ENCODE peak calls at places on chromosomes 1 and 21, in six cellular contexts. Z is SK-N-SH, C is hepatocyte, Q is lower lobe of right lung, T is endodermal cell, V is bronchial epithelial cell. N is an unnamed sample.

GRCh38 chr1:71745326-71745725 is 537.0 kb downstream of the NEGR1 start:
- DNase-seq in Z (no peak), C (no peak), Q (no peak), T (no peak), V (no peak), N (no peak)

GRCh38 chr1:151476083-151476482 is 16.8 kb upstream of the POGZ start:
- DNase-seq in Z (no peak), C (no peak), Q (no peak), T (peak; percentile 50), V (no peak), N (no peak)

GRCh38 chr1:19384113-19384512 is 72.0 kb downstream of the SLC66A1 start:
- DNase-seq in Z (peak; percentile 75), C (peak; percentile 77), Q (no peak), T (no peak), V (no peak), N (peak; percentile 41)

GRCh38 chr1:176466514-176466913 is 3.5 kb downstream of the PAPPA2 start:
- DNase-seq in Z (peak; percentile 21), C (peak; percentile 41), Q (no peak), T (peak; percentile 78), V (no peak), N (no peak)

GRCh38 chr21:43262427-43262826 is 93.6 kb downstream of the CRYAA start:
- DNase-seq in Z (no peak), C (peak; percentile 68), Q (peak; percentile 33), T (peak; percentile 68), V (peak; percentile 22), N (no peak)

GRCh38 chr1:220498188-220498587 is 29.7 kb upstream of the MARK1 start:
- DNase-seq in Z (no peak), C (no peak), Q (no peak), T (no peak), V (peak; percentile 95), N (no peak)

GRCh38 chr1:183101841-183102276 is 78.6 kb downstream of the LAMC1 start:
- DNase-seq in Z (no peak), C (peak; percentile 32), Q (no peak), T (no peak), V (no peak), N (no peak)

GRCh38 chr1:204286841-204287387 is 72.8 kb downstream of the PLEKHA6 start:
- DNase-seq in Z (peak; percentile 51), C (peak; percentile 50), Q (peak; percentile 70), T (no peak), V (no peak), N (no peak)

GRCh38 chr1:221841291-221841982 is 99.5 kb upstream of the DUSP10 start:
- DNase-seq in Z (no peak), C (no peak), Q (no peak), T (no peak), V (no peak), N (no peak)

GRCh38 chr1:16338961-16339360 is 13.3 kb downstream of the FBXO42 start:
- DNase-seq in Z (no peak), C (no peak), Q (no peak), T (no peak), V (no peak), N (peak; percentile 43)

GRCh38 chr21:46116189-46116845 is 18.4 kb downstream of the COL6A2 start:
- DNase-seq in Z (peak; percentile 20), C (no peak), Q (peak; percentile 43), T (peak; percentile 31), V (no peak), N (no peak)
- H3K36me3 ChIP-seq in Z (peaks cover 58% of the 10 kb centered on the region), C (no peaks in the 10 kb centered on the region), Q (peaks cover 89% of the 10 kb centered on the region), T (peaks cover 73% of the 10 kb centered on the region), V (no peaks in the 10 kb centered on the region), N (peaks cover 95% of the 10 kb centered on the region)

GRCh38 chr1:168083456-168084325 is 53.0 kb downstream of the GPR161 start:
- DNase-seq in Z (no peak), C (no peak), Q (no peak), T (no peak), V (no peak), N (no peak)
- TF ChIP-seq CTCF in Z (no peak), C (no peak), Q (no peak), T (no peak), V (no peak), N (no peak)

GRCh38 chr1:1567831-1568380 is 6.8 kb downstream of the SSU72 start:
- DNase-seq in Z (no peak), C (no peak), Q (no peak), T (no peak), V (no peak), N (no peak)

GRCh38 chr1:1563688-1564087 is 11.0 kb downstream of the SSU72 start:
- DNase-seq in Z (no peak), C (no peak), Q (no peak), T (no peak), V (no peak), N (no peak)

GRCh38 chr1:1564278-1564677 is 10.4 kb downstream of the SSU72 start:
- DNase-seq in Z (no peak), C (no peak), Q (no peak), T (no peak), V (no peak), N (no peak)

GRCh38 chr1:1567152-1567830 is 7.4 kb downstream of the SSU72 start:
- DNase-seq in Z (no peak), C (no peak), Q (no peak), T (no peak), V (no peak), N (peak; percentile 49)

GRCh38 chr1:1565340-1565739 is 9.3 kb downstream of the SSU72 start:
- DNase-seq in Z (no peak), C (no peak), Q (no peak), T (no peak), V (no peak), N (no peak)
- H3K36me3 ChIP-seq in Z (peaks cover 35% of the 10 kb centered on the region), C (no peaks in the 10 kb centered on the region), Q (peaks cover 60% of the 10 kb centered on the region), T (peaks cover 72% of the 10 kb centered on the region), V (peaks cover 29% of the 10 kb centered on the region), N (peaks cover 33% of the 10 kb centered on the region)

GRCh38 chr1:27552911-27553420 is 51.0 kb downstream of the AHDC1 start:
- DNase-seq in Z (no peak), C (no peak), Q (no peak), T (no peak), V (no peak), N (no peak)
- TF ChIP-seq CTCF in Z (peak; percentile 11), C (no peak), Q (no peak), T (peak; percentile 42), V (no peak), N (peak; percentile 25)

DNA sequence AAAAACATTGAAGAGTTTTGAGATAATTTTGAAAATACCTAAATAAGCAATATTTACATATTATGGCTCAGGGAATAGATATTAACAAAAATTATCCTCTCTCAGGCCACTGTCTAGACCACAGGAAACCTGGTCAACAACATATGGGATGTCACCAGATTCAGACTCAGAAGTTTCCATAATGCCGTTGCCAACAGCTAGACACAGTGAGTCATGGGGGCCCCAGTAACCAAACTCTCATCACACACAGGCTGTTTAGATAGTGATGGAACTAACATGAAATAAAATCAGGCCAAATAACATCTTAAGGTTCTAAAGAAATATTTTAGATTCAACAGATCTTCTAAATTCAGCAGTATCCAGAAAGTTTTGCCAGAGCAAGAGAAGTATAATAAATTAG is 681.7 kb upstream of the ADAMTS5 start:
- DNase-seq in Z (no peak), C (peak; percentile 18), Q (no peak), T (no peak), V (peak; percentile 87), N (peak; percentile 97)
- H3K36me3 ChIP-seq in Z (no peaks in the 10 kb centered on the region), C (no peaks in the 10 kb centered on the region), Q (no peaks in the 10 kb centered on the region), T (no peaks in the 10 kb centered on the region), V (no peaks in the 10 kb centered on the region), N (no peaks in the 10 kb centered on the region)